ENCODE peak calls at places on chromosomes 13 and 19, in eight cellular contexts. E is hepatocyte, U is body of pancreas, Z is psoas muscle, I is astrocyte, K is H1, C is mammary epithelial cell, O is RWPE2. T is an unnamed sample.

GRCh38 chr19:6271721-6272410 is 7.9 kb downstream of the MLLT1 start:
- DNase-seq in U (peak; percentile 77), Z (peak; percentile 91), K (no peak), O (no peak), E (peak; percentile 76), I (peak; percentile 80), C (no peak), T (peak; percentile 93)

GRCh38 chr13:95180513-95181245 is 120.6 kb downstream of the ABCC4 start:
- DNase-seq in E (peak; percentile 40), Z (no peak), U (peak; percentile 33), I (no peak), K (no peak), O (no peak), C (no peak), T (no peak)

GRCh38 chr13:112990783-112991182 is 21.8 kb downstream of the MCF2L start:
- DNase-seq in U (peak; percentile 89), K (no peak), O (no peak), E (peak; percentile 84), Z (no peak), I (no peak), C (peak; percentile 1), T (no peak)

GRCh38 chr19:9597027-9597426 is 12.7 kb upstream of the ZNF121 start:
- DNase-seq in Z (no peak), E (no peak), O (no peak), C (peak; percentile 96), U (no peak), K (no peak), I (peak; percentile 90), T (no peak)

GRCh38 chr13:24252136-24252535 is 57.2 kb upstream of the C1QTNF9 start:
- DNase-seq in C (no peak), U (no peak), I (no peak), E (no peak), Z (no peak), O (no peak), K (no peak), T (no peak)

GRCh38 chr19:30664358-30665058 is 292.3 kb downstream of the ZNF536 start:
- DNase-seq in I (no peak), K (no peak), Z (peak; percentile 31), C (peak; percentile 30), E (peak; percentile 77), O (no peak), U (peak; percentile 96), T (peak; percentile 63)

GRCh38 chr19:51798958-51799310 is 4.0 kb downstream of the FPR3 start:
- DNase-seq in U (peak; percentile 55), Z (peak; percentile 45), O (no peak), E (no peak), K (no peak), I (no peak), C (no peak), T (peak; percentile 58)

GRCh38 chr19:28345811-28346210 is 867.1 kb downstream of the UQCRFS1 start:
- DNase-seq in C (no peak), U (no peak), Z (no peak), I (no peak), K (no peak), E (no peak), O (no peak), T (no peak)

GRCh38 chr13:35225582-35225981 is 250.9 kb downstream of the MAB21L1 start:
- DNase-seq in K (no peak), Z (no peak), E (no peak), O (no peak), C (no peak), I (no peak), U (no peak), T (no peak)

GRCh38 chr19:37172368-37173366 is at the start of gene ZNF585A:
- DNase-seq in O (peak; percentile 82), I (peak; percentile 97), C (peak; percentile 95), Z (peak; percentile 91), E (peak; percentile 95), K (peak; percentile 92), U (peak; percentile 97), T (peak; percentile 89)
- H3K4me1 ChIP-seq in O (no peaks in the 10 kb centered on the region), I (no peaks in the 10 kb centered on the region), C (no peaks in the 10 kb centered on the region), Z (no peaks in the 10 kb centered on the region), E (no peaks in the 10 kb centered on the region), K (no peaks in the 10 kb centered on the region), U (peaks cover 10% of the 10 kb centered on the region), T (peaks cover 13% of the 10 kb centered on the region)

GRCh38 chr13:60169239-60170031 is 5.7 kb upstream of the DIAPH3 start:
- DNase-seq in E (no peak), I (no peak), O (no peak), C (no peak), K (no peak), U (no peak), Z (no peak), T (no peak)
- TF ChIP-seq CTCF in E (no peak), I (no peak), O (no peak), C (no peak), K (no peak), U (no peak), Z (no peak), T (no peak)

GRCh38 chr13:102466836-102467235 is 65.0 kb upstream of the FGF14 start:
- DNase-seq in I (no peak), U (no peak), O (no peak), E (no peak), C (no peak), K (no peak), Z (no peak), T (no peak)
- H3K4me1 ChIP-seq in I (no peaks in the 10 kb centered on the region), U (no peaks in the 10 kb centered on the region), O (peaks cover 4% of the 10 kb centered on the region), E (no peaks in the 10 kb centered on the region), C (no peaks in the 10 kb centered on the region), K (no peaks in the 10 kb centered on the region), Z (no peaks in the 10 kb centered on the region), T (no peaks in the 10 kb centered on the region)

DNA sequence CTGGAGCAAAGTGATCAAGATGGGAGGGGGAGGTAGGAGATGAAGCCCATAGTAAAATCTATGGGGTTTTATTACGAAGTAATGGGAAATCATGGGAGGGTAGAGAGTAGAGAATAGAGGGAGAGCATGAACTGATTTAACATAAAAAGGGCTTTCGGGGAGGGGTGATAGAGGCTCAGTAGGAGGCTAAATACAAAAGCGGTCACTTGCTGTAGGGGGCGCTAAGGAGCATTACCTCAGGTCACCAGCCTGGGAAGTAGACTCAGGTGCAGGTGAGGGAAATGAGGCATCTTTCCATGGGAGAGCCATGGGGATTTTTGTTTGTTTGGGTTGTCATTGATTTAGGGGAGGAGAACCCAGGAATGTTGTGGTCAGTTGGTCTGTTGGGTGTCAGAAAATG is 14.1 kb downstream of the KRTDAP start:
- DNase-seq in K (no peak), I (no peak), U (no peak), O (no peak), E (no peak), Z (no peak), C (peak; percentile 5), T (no peak)
- TF ChIP-seq CTCF in K (peak; percentile 81), I (no peak), U (no peak), O (no peak), E (no peak), Z (no peak), C (peak; percentile 14), T (no peak)

DNA sequence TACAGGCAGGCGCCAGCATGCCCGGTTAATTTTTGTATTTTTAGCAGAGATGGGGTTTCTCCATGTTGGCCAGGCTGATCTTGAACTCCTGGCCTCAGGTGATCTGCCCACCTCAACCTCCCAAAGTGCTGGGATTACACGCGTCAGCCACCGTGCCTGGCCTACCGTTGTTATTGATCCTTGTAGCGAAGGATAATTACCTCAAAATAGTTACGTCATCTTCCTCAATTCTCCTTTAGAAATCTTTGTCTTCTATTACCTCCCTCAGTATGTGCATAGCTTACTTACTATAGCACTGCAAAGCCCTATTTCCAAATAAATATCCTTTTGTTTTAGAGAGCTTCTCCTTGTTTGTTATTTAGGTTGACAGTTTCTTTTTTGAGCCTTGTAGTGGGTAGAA is 9.4 kb upstream of the TLE6 start:
- DNase-seq in C (no peak), O (no peak), E (no peak), U (no peak), I (no peak), Z (no peak), K (no peak), T (no peak)
- H3K4me1 ChIP-seq in C (no peaks in the 10 kb centered on the region), O (no peaks in the 10 kb centered on the region), E (peaks cover 11% of the 10 kb centered on the region), U (peaks cover 26% of the 10 kb centered on the region), I (no peaks in the 10 kb centered on the region), Z (peaks cover 4% of the 10 kb centered on the region), K (no peaks in the 10 kb centered on the region), T (peaks cover 52% of the 10 kb centered on the region)

GRCh38 chr13:45928196-45928595 is 76.6 kb upstream of the SIAH3 start:
- DNase-seq in C (no peak), I (no peak), E (no peak), U (no peak), Z (no peak), O (no peak), K (no peak), T (no peak)

GRCh38 chr13:45921337-45921736 is 69.8 kb upstream of the SIAH3 start:
- DNase-seq in K (no peak), Z (no peak), C (no peak), O (no peak), I (no peak), U (no peak), E (no peak), T (no peak)

GRCh38 chr13:45928843-45929242 is 77.3 kb upstream of the SIAH3 start:
- DNase-seq in U (peak; percentile 67), O (no peak), C (peak; percentile 12), Z (no peak), I (peak; percentile 15), K (no peak), E (no peak), T (no peak)

GRCh38 chr13:45925151-45925550 is 73.6 kb upstream of the SIAH3 start:
- DNase-seq in U (no peak), K (no peak), O (no peak), I (no peak), Z (no peak), C (no peak), E (no peak), T (no peak)
- TF ChIP-seq CTCF in U (no peak), K (peak; percentile 13), O (no peak), I (no peak), Z (no peak), C (no peak), E (no peak), T (no peak)

T was measured in left ventricle myocardium inferior.